ENCODE peak calls at places on chromosomes 7 and 10, in seven cellular contexts. S is SK-N-SH, N is HepG2, C is K562, V is GM12891, A is GM12878, L is H1. U is an unnamed sample.

GRCh38 chr7:9709211-9709610 is 1264.5 kb upstream of the PHF14 start:
- DNase-seq in S (no peak), N (no peak), C (no peak), V (no peak), A (no peak), L (no peak), U (no peak)

GRCh38 chr7:24825931-24826661 is 68.8 kb upstream of the GSDME start:
- DNase-seq in S (no peak), N (peak), C (peak), V (no peak), A (no peak), L (no peak), U (no peak)

GRCh38 chr10:8054243-8054497 is 318 bp upstream of the GATA3 start:
- DNase-seq in S (no peak), N (no peak), C (no peak), V (no peak), A (no peak), L (no peak), U (no peak)

GRCh38 chr10:16933799-16934198 is 116.6 kb upstream of the RSU1 start:
- DNase-seq in S (no peak), N (no peak), C (no peak), V (no peak), A (no peak), L (no peak), U (no peak)

GRCh38 chr7:107622429-107622828 is 38.2 kb upstream of the SLC26A4 start:
- DNase-seq in S (no peak), N (no peak), C (no peak), V (no peak), A (no peak), L (no peak), U (no peak)

GRCh38 chr7:137985253-137985896 is 16.5 kb downstream of the CREB3L2 start:
- DNase-seq in S (no peak), N (peak), C (no peak), V (no peak), A (peak), L (no peak), U (no peak)

GRCh38 chr10:13970967-13971353 is 359.8 kb downstream of the FRMD4A start:
- DNase-seq in S (no peak), N (no peak), C (no peak), V (no peak), A (no peak), L (no peak), U (no peak)

GRCh38 chr10:121127151-121127906 is 276.2 kb downstream of the WDR11 start:
- DNase-seq in S (no peak), N (no peak), C (no peak), V (no peak), A (no peak), L (no peak), U (no peak)

GRCh38 chr7:12314199-12314598 is 89.5 kb downstream of the VWDE start:
- DNase-seq in S (no peak), N (no peak), C (no peak), V (no peak), A (no peak), L (no peak), U (no peak)

GRCh38 chr10:34786464-34786863 is 28.6 kb downstream of the PARD3 start:
- DNase-seq in S (peak), N (no peak), C (no peak), V (no peak), A (no peak), L (no peak), U (no peak)

GRCh38 chr10:31133251-31133627 is 101.6 kb upstream of the ZNF438 start:
- DNase-seq in S (no peak), N (no peak), C (no peak), V (no peak), A (no peak), L (no peak), U (no peak)

GRCh38 chr7:110001254-110001938 is 1089.5 kb upstream of the LRRN3 start:
- DNase-seq in S (peak), N (no peak), C (no peak), V (no peak), A (no peak), L (no peak), U (no peak)

GRCh38 chr7:128876978-128877755 is 14.5 kb downstream of the ATP6V1F start:
- DNase-seq in S (no peak), N (no peak), C (no peak), V (no peak), A (no peak), L (no peak), U (no peak)

GRCh38 chr7:108385834-108386422 is 70.3 kb downstream of the NRCAM start:
- DNase-seq in S (no peak), N (no peak), C (no peak), V (no peak), A (no peak), L (no peak), U (no peak)

GRCh38 chr7:8295638-8296361 is 33.8 kb upstream of the ICA1 start:
- DNase-seq in S (peak), N (peak), C (peak), V (peak), A (peak), L (peak), U (peak)

GRCh38 chr10:110209926-110210662 is 2.7 kb downstream of the MXI1 start:
- DNase-seq in S (peak), N (no peak), C (peak), V (no peak), A (no peak), L (no peak), U (no peak)

GRCh38 chr7:91784469-91784868 is 96.0 kb downstream of the MTERF1 start:
- DNase-seq in S (peak), N (no peak), C (peak), V (no peak), A (no peak), L (no peak), U (no peak)

GRCh38 chr10:11715815-11716494 is 26.2 kb upstream of the ECHDC3 start:
- DNase-seq in S (no peak), N (peak), C (no peak), V (no peak), A (no peak), L (no peak), U (no peak)

GRCh38 chr10:11719496-11719895 is 22.7 kb upstream of the ECHDC3 start:
- DNase-seq in S (no peak), N (no peak), C (no peak), V (no peak), A (no peak), L (no peak), U (no peak)

GRCh38 chr10:11714750-11715365 is 27.3 kb upstream of the ECHDC3 start:
- DNase-seq in S (no peak), N (peak), C (no peak), V (no peak), A (no peak), L (no peak), U (no peak)

GRCh38 chr10:11713963-11714362 is 28.2 kb upstream of the ECHDC3 start:
- DNase-seq in S (no peak), N (no peak), C (no peak), V (no peak), A (no peak), L (no peak), U (no peak)

DNA sequence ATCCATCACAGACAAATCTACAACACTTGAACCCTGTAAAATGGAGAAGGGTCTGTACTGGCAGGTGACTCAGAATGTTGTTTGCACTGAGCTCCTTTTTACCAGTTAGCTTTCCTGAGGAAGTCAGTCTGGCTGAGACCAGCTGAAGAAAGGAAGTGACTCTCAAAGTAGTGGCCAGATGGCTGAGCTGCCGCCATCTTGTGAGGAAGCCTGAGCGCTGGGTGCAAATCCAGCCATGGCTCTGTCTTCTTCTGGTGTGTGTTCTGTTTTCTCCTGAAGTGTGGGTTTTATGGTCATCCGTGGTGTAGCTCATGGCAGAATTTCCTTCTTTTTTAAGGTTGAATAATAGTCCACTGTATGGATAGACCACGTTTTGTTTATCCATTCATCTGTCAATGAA is 25.5 kb upstream of the ECHDC3 start:
- DNase-seq in S (no peak), N (no peak), C (no peak), V (no peak), A (no peak), L (no peak), U (no peak)
- TF ChIP-seq TAF1 in S (no peak), N (no peak), C (no peak), V (no peak), A (no peak), L (no peak), U (no peak)

GRCh38 chr10:71762324-71762723 is 11.0 kb downstream of the VSIR start:
- DNase-seq in S (no peak), N (no peak), C (no peak), V (no peak), A (no peak), L (no peak), U (no peak)
- TF ChIP-seq POLR2AphosphoS5 in S (no peak), N (no peak), C (no peak), V (no peak), A (no peak), L (no peak), U (no peak)

DNA sequence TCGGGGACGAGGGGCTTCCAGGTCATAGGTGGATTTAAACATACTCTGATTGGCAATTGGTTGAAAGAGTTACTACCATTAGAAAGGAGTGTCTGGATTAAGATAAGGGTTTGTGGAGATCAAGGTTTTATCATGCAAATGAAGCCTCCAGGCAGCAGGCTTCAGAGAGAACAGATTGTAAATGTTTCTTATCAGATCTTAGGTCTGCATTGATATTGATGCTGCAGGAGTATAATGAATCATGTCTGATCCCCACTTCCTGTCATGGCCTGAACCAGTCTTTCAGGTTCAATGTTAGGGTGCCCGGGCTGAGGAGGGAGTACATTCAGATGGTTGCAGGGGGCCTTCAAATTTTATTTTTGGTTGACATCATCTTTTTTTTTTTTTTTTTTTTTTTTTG is 51.4 kb downstream of the SH3PXD2A start:
- DNase-seq in S (peak), N (no peak), C (no peak), V (no peak), A (no peak), L (no peak), U (no peak)
- TF ChIP-seq TAF1 in S (no peak), N (no peak), C (no peak), V (no peak), A (no peak), L (no peak), U (no peak)

GRCh38 chr7:64307254-64308018 is 6.3 kb upstream of the ZNF736 start:
- DNase-seq in S (peak), N (no peak), C (peak), V (peak), A (peak), L (no peak), U (peak)
- TF ChIP-seq POLR2AphosphoS5 in S (peak), N (no peak), C (no peak), V (peak), A (peak), L (no peak), U (no peak)

DNA sequence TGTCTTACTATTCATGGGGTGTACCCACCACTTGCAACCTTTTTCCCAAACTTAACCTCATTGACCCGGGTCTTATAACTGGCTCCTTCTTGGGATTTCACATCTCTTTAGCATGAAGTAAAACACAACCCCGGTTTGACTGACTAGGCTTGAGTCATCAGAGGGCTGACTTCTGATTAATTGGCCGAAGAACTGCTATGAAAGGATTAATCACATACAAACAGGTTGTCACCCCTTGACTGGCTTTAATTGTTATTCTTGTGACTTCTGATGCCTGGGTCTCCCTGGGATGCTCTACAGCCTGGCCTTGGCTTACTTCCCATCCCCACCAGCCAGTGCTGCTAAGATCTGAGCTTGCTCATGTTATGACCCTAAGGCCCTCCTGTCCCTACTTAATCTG is 8.8 kb upstream of the CRPPA start:
- DNase-seq in S (no peak), N (no peak), C (no peak), V (no peak), A (no peak), L (no peak), U (no peak)
- TF ChIP-seq TAF1 in S (no peak), N (no peak), C (no peak), V (no peak), A (no peak), L (no peak), U (no peak)

GRCh38 chr7:80634505-80634904 is 3.9 kb upstream of the CD36 start:
- DNase-seq in S (no peak), N (peak), C (no peak), V (no peak), A (no peak), L (no peak), U (no peak)
- TF ChIP-seq POLR2AphosphoS5 in S (no peak), N (no peak), C (no peak), V (no peak), A (no peak), L (no peak), U (no peak)

GRCh38 chr7:45048748-45049147 is 40.0 kb downstream of the NACAD start:
- DNase-seq in S (no peak), N (no peak), C (no peak), V (no peak), A (no peak), L (no peak), U (no peak)
- TF ChIP-seq TAF1 in S (no peak), N (no peak), C (no peak), V (no peak), A (no peak), L (no peak), U (no peak)

DNA sequence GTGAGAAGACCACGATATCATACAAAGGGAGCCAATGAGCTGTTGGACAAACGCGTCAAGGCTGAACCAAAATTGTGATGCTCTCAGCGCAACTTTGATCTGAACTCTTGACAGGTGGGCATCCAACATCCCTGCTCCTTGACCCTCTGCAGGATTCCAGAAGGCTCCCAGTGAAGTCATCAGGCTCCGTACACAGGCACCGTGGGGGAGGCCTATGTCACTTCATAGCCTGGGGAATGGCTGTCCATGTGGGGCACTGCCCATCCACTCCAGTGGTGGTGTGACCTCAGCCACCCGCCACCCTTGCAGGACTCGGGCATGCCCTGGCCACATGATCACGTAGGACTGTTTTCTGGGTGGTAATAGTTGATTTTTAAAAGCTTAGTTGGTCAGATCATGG is 233.8 kb upstream of the GRB10 start:
- DNase-seq in S (no peak), N (no peak), C (no peak), V (no peak), A (no peak), L (no peak), U (no peak)
- TF ChIP-seq POLR2AphosphoS5 in S (no peak), N (no peak), C (no peak), V (no peak), A (no peak), L (no peak), U (no peak)

U was measured in GM12892.